ENCODE peak calls at places on chromosome 2, in eight cellular contexts. W is NB4; U is hepatocyte; F is transverse colon; E is esophagus squamous epithelium; N is HFFc6; O is right atrium auricular region; Z is activated CD8-positive, alpha-beta T cell treated with anti-CD3 and anti-CD28 coated beads for 36 hours. B is an unnamed sample.
A peak's percentile ranks its signal among the peaks of the same experiment; 100 is the strongest.

GRCh38 chr2:9201185-9201891 is 5.3 kb upstream of the ASAP2 start:
- DNase-seq in O (peak; percentile 57), U (no peak), F (no peak), Z (no peak), N (peak; percentile 83), W (no peak), E (no peak), B (no peak)

GRCh38 chr2:58186501-58186900 is 54.6 kb downstream of the FANCL start:
- DNase-seq in O (no peak), E (no peak), F (no peak), W (no peak), N (no peak), U (no peak), Z (no peak), B (no peak)

GRCh38 chr2:99636432-99637034 is 146.7 kb upstream of the REV1 start:
- DNase-seq in O (peak; percentile 83), W (no peak), U (no peak), Z (no peak), E (no peak), F (no peak), N (no peak), B (no peak)

GRCh38 chr2:112941753-112942653 is 31.0 kb downstream of the IL37 start:
- DNase-seq in F (peak; percentile 85), O (no peak), Z (peak; percentile 88), N (peak; percentile 67), E (no peak), U (peak; percentile 92), W (peak; percentile 81), B (peak; percentile 76)

GRCh38 chr2:26595146-26595545 is 46.0 kb downstream of the CIB4 start:
- DNase-seq in E (no peak), F (no peak), N (no peak), Z (no peak), W (no peak), U (no peak), O (no peak), B (no peak)

GRCh38 chr2:104432972-104433371 is 420.9 kb upstream of the POU3F3 start:
- DNase-seq in O (no peak), U (no peak), E (no peak), F (no peak), W (no peak), Z (no peak), N (no peak), B (no peak)

GRCh38 chr2:105756435-105756834 is 11.7 kb downstream of the NCK2 start:
- DNase-seq in Z (no peak), E (no peak), O (no peak), F (no peak), W (no peak), U (no peak), N (no peak), B (no peak)

GRCh38 chr2:67662222-67662621 is 265.1 kb downstream of the ETAA1 start:
- DNase-seq in F (no peak), U (no peak), N (no peak), Z (no peak), E (no peak), O (no peak), W (no peak), B (no peak)

GRCh38 chr2:124426630-124427029 is 401.5 kb downstream of the CNTNAP5 start:
- DNase-seq in W (no peak), O (no peak), F (no peak), U (no peak), N (no peak), E (no peak), Z (no peak), B (no peak)

GRCh38 chr2:229408356-229408755 is 137.3 kb upstream of the PID1 start:
- DNase-seq in O (peak; percentile 78), Z (no peak), W (peak; percentile 68), U (peak; percentile 81), F (peak; percentile 47), N (peak; percentile 86), E (no peak), B (no peak)

GRCh38 chr2:239966029-239966847 is 58.9 kb downstream of the NDUFA10 start:
- DNase-seq in F (no peak), W (no peak), E (no peak), Z (no peak), N (no peak), O (peak; percentile 68), U (no peak), B (no peak)

GRCh38 chr2:236167297-236168109 is 683 bp downstream of the GBX2 start:
- DNase-seq in F (no peak), W (peak; percentile 64), O (no peak), N (peak; percentile 12), U (peak; percentile 70), Z (no peak), E (no peak), B (no peak)

GRCh38 chr2:44934521-44934961 is 7.0 kb upstream of the SIX3 start:
- DNase-seq in N (no peak), Z (no peak), F (no peak), O (no peak), W (peak; percentile 91), U (no peak), E (no peak), B (no peak)

GRCh38 chr2:127067620-127068350 is 39.2 kb downstream of the BIN1 start:
- DNase-seq in N (peak; percentile 21), W (peak; percentile 79), Z (peak; percentile 88), O (peak; percentile 83), F (peak; percentile 84), U (peak; percentile 89), E (no peak), B (peak; percentile 79)

GRCh38 chr2:226310081-226310625 is 489.5 kb downstream of the IRS1 start:
- DNase-seq in Z (no peak), U (no peak), F (no peak), O (no peak), N (no peak), E (no peak), W (no peak), B (no peak)

GRCh38 chr2:126857502-126857901 is 41.2 kb upstream of the TEX51 start:
- DNase-seq in F (no peak), E (no peak), N (no peak), U (no peak), Z (no peak), O (no peak), W (no peak), B (no peak)

GRCh38 chr2:206212673-206213513 is 53.2 kb downstream of the EEF1B2 start:
- DNase-seq in N (peak; percentile 68), E (no peak), U (no peak), W (no peak), Z (no peak), O (no peak), F (no peak), B (no peak)

GRCh38 chr2:121608967-121609366 is 40.3 kb downstream of the CLASP1 start:
- DNase-seq in O (no peak), Z (no peak), N (no peak), F (no peak), E (no peak), W (no peak), U (no peak), B (no peak)

GRCh38 chr2:22450831-22451230 is 934.1 kb upstream of the KLHL29 start:
- DNase-seq in N (no peak), F (no peak), W (no peak), Z (no peak), E (no peak), O (no peak), U (no peak), B (no peak)

GRCh38 chr2:120287183-120288015 is 34.7 kb downstream of the RALB start:
- DNase-seq in N (peak; percentile 94), W (peak; percentile 36), O (no peak), E (no peak), Z (peak; percentile 47), U (peak; percentile 59), F (no peak), B (peak; percentile 75)

GRCh38 chr2:238100049-238100820 is at the start of gene ESPNL:
- DNase-seq in O (no peak), E (no peak), F (no peak), W (peak; percentile 44), U (no peak), Z (no peak), N (no peak), B (no peak)

GRCh38 chr2:20106746-20107145 is 55.3 kb upstream of the LAPTM4A start:
- DNase-seq in O (no peak), N (no peak), Z (peak; percentile 65), U (peak; percentile 73), F (peak; percentile 56), E (no peak), W (no peak), B (no peak)
- TF ChIP-seq CTCF in O (peak; percentile 63), N (peak; percentile 44), Z (peak; percentile 15), U (peak; percentile 63), F (peak; percentile 48), E (peak; percentile 51), W (no peak), B (peak; percentile 35)

GRCh38 chr2:7572460-7572859 is 655.2 kb downstream of the RNF144A start:
- DNase-seq in F (no peak), O (no peak), N (no peak), E (no peak), Z (peak; percentile 75), W (no peak), U (no peak), B (no peak)
- TF ChIP-seq CTCF in F (no peak), O (no peak), N (no peak), E (no peak), Z (no peak), W (no peak), U (no peak), B (no peak)

GRCh38 chr2:212451786-212452200 is 86.8 kb downstream of the ERBB4 start:
- DNase-seq in O (no peak), N (peak; percentile 12), E (no peak), F (no peak), W (no peak), Z (no peak), U (peak; percentile 5), B (no peak)

GRCh38 chr2:212454149-212454548 is 84.5 kb downstream of the ERBB4 start:
- DNase-seq in Z (no peak), N (no peak), F (no peak), W (no peak), U (no peak), E (no peak), O (no peak), B (no peak)

GRCh38 chr2:212448698-212449097 is 89.9 kb downstream of the ERBB4 start:
- DNase-seq in O (no peak), F (no peak), E (no peak), U (no peak), Z (no peak), W (no peak), N (no peak), B (no peak)
- TF ChIP-seq CTCF in O (no peak), F (no peak), E (no peak), U (no peak), Z (no peak), W (no peak), N (no peak), B (no peak)

GRCh38 chr2:75194184-75194868 is 5.0 kb downstream of the TACR1 start:
- DNase-seq in W (no peak), N (no peak), O (no peak), E (no peak), Z (no peak), F (no peak), U (no peak), B (no peak)

GRCh38 chr2:75200140-75200985 is 1.0 kb upstream of the TACR1 start:
- DNase-seq in N (peak; percentile 13), U (peak; percentile 35), E (no peak), F (peak; percentile 21), Z (peak; percentile 16), O (no peak), W (no peak), B (peak; percentile 24)

GRCh38 chr2:75202359-75202758 is 3.0 kb upstream of the TACR1 start:
- DNase-seq in W (no peak), O (no peak), F (no peak), Z (no peak), N (no peak), E (no peak), U (no peak), B (no peak)

GRCh38 chr2:75195076-75195691 is 4.1 kb downstream of the TACR1 start:
- DNase-seq in Z (no peak), E (no peak), W (no peak), O (no peak), F (no peak), N (no peak), U (no peak), B (no peak)

GRCh38 chr2:75199428-75200011 is at the start of gene TACR1:
- DNase-seq in Z (peak; percentile 68), W (peak; percentile 9), E (no peak), F (peak; percentile 50), O (no peak), N (peak; percentile 66), U (peak; percentile 80), B (peak; percentile 64)
- TF ChIP-seq CTCF in Z (no peak), W (no peak), E (peak; percentile 13), F (peak; percentile 33), O (peak; percentile 63), N (peak; percentile 88), U (peak; percentile 72), B (peak; percentile 76)

B was measured in GM10248.